ENCODE peak calls at places on chromosomes 3 and 15, in eight cellular contexts. H is HCT116, W is Panc1, V is HepG2, P is upper lobe of left lung, A is GM23338, D is GM12878, Y is K562. U is an unnamed sample.

GRCh38 chr15:63232400-63232799 is 43.0 kb downstream of the RAB8B start:
- ATAC-seq in H (no peak), W (no peak), V (no peak), P (no peak), A (no peak), D (peak), Y (no peak), U (no peak)

GRCh38 chr3:30708472-30708871 is 102.1 kb downstream of the TGFBR2 start:
- ATAC-seq in H (no peak), W (no peak), V (no peak), P (no peak), A (no peak), D (no peak), Y (no peak), U (no peak)

GRCh38 chr3:64595253-64595694 is 92.5 kb downstream of the ADAMTS9 start:
- ATAC-seq in H (no peak), W (no peak), V (no peak), P (peak), A (no peak), D (no peak), Y (no peak), U (peak)

GRCh38 chr3:167929937-167930336 is 165.8 kb downstream of the GOLIM4 start:
- ATAC-seq in H (no peak), W (no peak), V (peak), P (no peak), A (peak), D (peak), Y (no peak), U (no peak)

GRCh38 chr3:42691861-42692666 is 6.7 kb downstream of the KLHL40 start:
- ATAC-seq in H (no peak), W (no peak), V (no peak), P (no peak), A (no peak), D (no peak), Y (no peak), U (no peak)

GRCh38 chr3:186331043-186331442 is 31.0 kb downstream of the DGKG start:
- ATAC-seq in H (no peak), W (no peak), V (no peak), P (no peak), A (no peak), D (peak), Y (no peak), U (no peak)

GRCh38 chr3:195365371-195365770 is 77.4 kb downstream of the ACAP2 start:
- ATAC-seq in H (no peak), W (no peak), V (no peak), P (no peak), A (no peak), D (no peak), Y (no peak), U (no peak)

GRCh38 chr3:130539005-130539404 is 22.0 kb downstream of the COL6A6 start:
- ATAC-seq in H (peak), W (peak), V (peak), P (peak), A (peak), D (peak), Y (peak), U (no peak)

GRCh38 chr3:71488391-71488809 is 95.1 kb downstream of the FOXP1 start:
- ATAC-seq in H (no peak), W (no peak), V (no peak), P (no peak), A (no peak), D (no peak), Y (no peak), U (no peak)

GRCh38 chr3:141746962-141747361 is 8.9 kb downstream of the RNF7 start:
- ATAC-seq in H (no peak), W (no peak), V (no peak), P (no peak), A (no peak), D (no peak), Y (no peak), U (no peak)

GRCh38 chr3:148957586-148957985 is 33.8 kb upstream of the GYG1 start:
- ATAC-seq in H (peak), W (no peak), V (peak), P (no peak), A (peak), D (peak), Y (peak), U (no peak)

GRCh38 chr3:141076026-141076797 is 25.1 kb downstream of the SPSB4 start:
- ATAC-seq in H (no peak), W (no peak), V (peak), P (no peak), A (peak), D (no peak), Y (peak), U (peak)

GRCh38 chr3:172596394-172596706 is 73.1 kb upstream of the TNFSF10 start:
- ATAC-seq in H (no peak), W (no peak), V (no peak), P (no peak), A (no peak), D (no peak), Y (no peak), U (no peak)

GRCh38 chr3:196740476-196741400 is 1.1 kb downstream of the PAK2 start:
- ATAC-seq in H (no peak), W (peak), V (peak), P (no peak), A (peak), D (peak), Y (peak), U (no peak)

GRCh38 chr3:107117922-107118576 is 259.2 kb upstream of the CCDC54 start:
- ATAC-seq in H (peak), W (no peak), V (peak), P (no peak), A (peak), D (peak), Y (peak), U (peak)

GRCh38 chr3:58164916-58165821 is 45.6 kb downstream of the DNASE1L3 start:
- ATAC-seq in H (no peak), W (peak), V (peak), P (peak), A (no peak), D (no peak), Y (no peak), U (peak)

GRCh38 chr15:88090406-88091085 is 166.0 kb downstream of the NTRK3 start:
- ATAC-seq in H (no peak), W (no peak), V (no peak), P (no peak), A (no peak), D (no peak), Y (no peak), U (no peak)

GRCh38 chr15:27527490-27528067 is 556.6 kb downstream of the GABRG3 start:
- ATAC-seq in H (no peak), W (no peak), V (no peak), P (no peak), A (no peak), D (no peak), Y (no peak), U (no peak)

GRCh38 chr3:38008191-38008701 is 17.7 kb downstream of the VILL start:
- ATAC-seq in H (no peak), W (no peak), V (no peak), P (no peak), A (no peak), D (no peak), Y (no peak), U (no peak)

GRCh38 chr3:38007754-38008090 is 17.1 kb downstream of the VILL start:
- ATAC-seq in H (no peak), W (no peak), V (no peak), P (no peak), A (no peak), D (no peak), Y (no peak), U (no peak)

GRCh38 chr3:38008971-38009580 is 18.5 kb downstream of the VILL start:
- ATAC-seq in H (no peak), W (no peak), V (no peak), P (no peak), A (no peak), D (no peak), Y (no peak), U (no peak)

GRCh38 chr3:38011111-38011510 is 18.3 kb downstream of the PLCD1 start:
- ATAC-seq in H (no peak), W (no peak), V (no peak), P (no peak), A (peak), D (no peak), Y (no peak), U (no peak)

GRCh38 chr3:38009807-38010591 is 19.4 kb downstream of the VILL start:
- ATAC-seq in H (no peak), W (no peak), V (no peak), P (no peak), A (no peak), D (no peak), Y (no peak), U (no peak)
- TF ChIP-seq POLR2AphosphoS5 in H (no peak), W (no peak), V (no peak), P (no peak), A (no peak), D (no peak), Y (no peak), U (no peak)

GRCh38 chr15:78265752-78266224 is 1.4 kb downstream of the DNAJA4 start:
- ATAC-seq in H (no peak), W (no peak), V (no peak), P (no peak), A (no peak), D (no peak), Y (no peak), U (peak)
- TF ChIP-seq POLR2AphosphoS5 in H (no peak), W (no peak), V (no peak), P (no peak), A (no peak), D (no peak), Y (no peak), U (peak)

GRCh38 chr3:193917096-193917495 is 218.9 kb upstream of the HES1 start:
- ATAC-seq in H (no peak), W (no peak), V (no peak), P (no peak), A (no peak), D (no peak), Y (no peak), U (no peak)

GRCh38 chr3:193921480-193921879 is 214.5 kb upstream of the HES1 start:
- ATAC-seq in H (no peak), W (no peak), V (no peak), P (no peak), A (no peak), D (no peak), Y (no peak), U (no peak)

DNA sequence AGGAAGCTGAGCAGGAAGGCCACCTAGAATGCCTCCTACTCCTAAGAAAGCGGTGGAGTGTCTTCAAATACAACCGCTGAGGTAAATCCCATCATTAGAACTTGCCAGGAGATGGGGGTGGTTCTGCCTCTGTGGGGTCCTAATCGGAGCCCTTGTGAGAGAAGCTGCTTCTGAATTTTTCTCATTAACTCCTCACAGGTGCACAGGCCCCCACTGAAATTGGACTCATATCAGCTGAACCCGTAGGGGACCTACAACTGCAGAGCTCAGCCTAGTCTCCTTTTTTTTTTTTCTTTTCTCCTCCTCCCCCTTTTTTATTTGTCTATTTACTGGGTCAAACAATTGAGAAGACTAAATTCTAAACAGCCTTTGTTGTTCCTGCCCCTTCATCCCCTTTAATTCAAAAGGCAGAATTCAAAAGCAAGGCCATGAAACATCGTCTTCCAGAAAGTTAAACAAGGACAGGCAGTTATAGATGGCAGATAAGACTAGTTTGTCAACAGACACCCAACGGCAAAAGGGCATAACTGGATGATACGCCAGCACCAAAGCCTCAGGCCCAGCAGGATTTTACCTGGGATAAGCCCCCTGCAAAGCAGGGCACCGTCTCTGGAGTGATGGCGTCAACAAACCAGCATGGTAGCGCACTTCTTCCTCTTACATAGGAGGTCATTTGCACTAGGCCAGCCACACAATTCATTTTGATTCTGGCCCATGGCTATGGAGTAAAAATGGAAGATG is 213.7 kb upstream of the HES1 start:
- ATAC-seq in H (no peak), W (no peak), V (no peak), P (no peak), A (no peak), D (no peak), Y (peak), U (no peak)
- TF ChIP-seq POLR2AphosphoS5 in H (no peak), W (no peak), V (no peak), P (no peak), A (no peak), D (no peak), Y (no peak), U (no peak)

DNA sequence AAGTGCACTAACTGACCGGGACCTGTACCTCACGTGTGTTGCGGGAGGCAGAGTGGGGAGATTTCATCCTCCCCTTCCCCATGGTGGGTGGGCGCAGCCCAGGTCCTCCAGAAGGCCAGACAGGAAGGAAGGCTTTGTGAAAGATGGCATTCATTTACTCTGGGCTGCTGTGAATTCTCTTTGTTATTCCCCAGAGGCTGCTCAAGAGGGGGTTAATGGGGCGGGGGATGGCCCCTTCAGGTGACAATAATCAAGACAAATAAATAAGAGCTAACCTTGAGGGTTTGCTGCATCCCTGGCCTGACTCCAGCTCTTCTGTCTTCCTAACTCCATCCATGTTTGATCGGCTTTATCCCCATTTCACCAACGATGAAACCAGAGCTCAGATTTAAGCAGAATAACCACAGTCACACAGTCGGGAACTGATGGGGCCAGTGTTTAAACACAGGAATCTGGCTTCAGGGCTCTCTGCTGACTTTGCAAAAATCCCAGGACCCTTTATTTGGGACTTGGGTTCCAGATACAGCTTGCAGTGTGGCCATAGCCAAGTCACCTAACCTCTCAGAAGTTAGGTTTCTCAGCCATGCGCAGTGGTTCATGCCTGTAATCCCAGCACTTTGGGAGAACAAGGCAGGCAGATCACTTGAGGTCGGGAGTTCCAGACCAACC is 16.5 kb downstream of the PIF1 start:
- ATAC-seq in H (no peak), W (no peak), V (no peak), P (no peak), A (peak), D (no peak), Y (no peak), U (no peak)
- TF ChIP-seq POLR2AphosphoS5 in H (no peak), W (no peak), V (no peak), P (no peak), A (peak), D (no peak), Y (no peak), U (no peak)

GRCh38 chr15:47885921-47886320 is 168.6 kb downstream of the SEMA6D start:
- ATAC-seq in H (no peak), W (no peak), V (no peak), P (no peak), A (peak), D (no peak), Y (no peak), U (no peak)

GRCh38 chr15:47888721-47889120 is 171.4 kb downstream of the SEMA6D start:
- ATAC-seq in H (no peak), W (no peak), V (no peak), P (no peak), A (no peak), D (no peak), Y (no peak), U (no peak)

DNA sequence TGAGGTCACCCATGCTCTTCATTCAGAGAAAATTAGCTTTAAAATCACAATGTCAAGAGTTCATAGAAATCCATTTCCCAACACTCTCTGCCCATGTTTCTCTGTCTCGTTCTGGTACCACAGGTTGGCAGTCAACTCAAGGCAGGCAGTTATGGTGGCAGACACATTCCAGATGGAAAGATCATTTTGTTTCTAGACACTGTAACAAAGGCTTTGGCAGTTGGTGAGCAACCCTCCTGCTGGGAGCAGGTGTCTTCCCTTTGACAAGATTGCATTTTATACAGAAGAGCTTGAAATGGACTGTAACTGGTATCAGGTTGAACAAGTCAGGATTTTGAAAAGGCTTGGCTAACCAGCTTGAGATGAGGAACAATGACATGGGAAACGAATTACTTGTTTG is 169.9 kb downstream of the SEMA6D start:
- ATAC-seq in H (no peak), W (no peak), V (no peak), P (no peak), A (no peak), D (no peak), Y (no peak), U (no peak)
- TF ChIP-seq POLR2AphosphoS5 in H (no peak), W (no peak), V (no peak), P (no peak), A (no peak), D (no peak), Y (no peak), U (no peak)

DNA sequence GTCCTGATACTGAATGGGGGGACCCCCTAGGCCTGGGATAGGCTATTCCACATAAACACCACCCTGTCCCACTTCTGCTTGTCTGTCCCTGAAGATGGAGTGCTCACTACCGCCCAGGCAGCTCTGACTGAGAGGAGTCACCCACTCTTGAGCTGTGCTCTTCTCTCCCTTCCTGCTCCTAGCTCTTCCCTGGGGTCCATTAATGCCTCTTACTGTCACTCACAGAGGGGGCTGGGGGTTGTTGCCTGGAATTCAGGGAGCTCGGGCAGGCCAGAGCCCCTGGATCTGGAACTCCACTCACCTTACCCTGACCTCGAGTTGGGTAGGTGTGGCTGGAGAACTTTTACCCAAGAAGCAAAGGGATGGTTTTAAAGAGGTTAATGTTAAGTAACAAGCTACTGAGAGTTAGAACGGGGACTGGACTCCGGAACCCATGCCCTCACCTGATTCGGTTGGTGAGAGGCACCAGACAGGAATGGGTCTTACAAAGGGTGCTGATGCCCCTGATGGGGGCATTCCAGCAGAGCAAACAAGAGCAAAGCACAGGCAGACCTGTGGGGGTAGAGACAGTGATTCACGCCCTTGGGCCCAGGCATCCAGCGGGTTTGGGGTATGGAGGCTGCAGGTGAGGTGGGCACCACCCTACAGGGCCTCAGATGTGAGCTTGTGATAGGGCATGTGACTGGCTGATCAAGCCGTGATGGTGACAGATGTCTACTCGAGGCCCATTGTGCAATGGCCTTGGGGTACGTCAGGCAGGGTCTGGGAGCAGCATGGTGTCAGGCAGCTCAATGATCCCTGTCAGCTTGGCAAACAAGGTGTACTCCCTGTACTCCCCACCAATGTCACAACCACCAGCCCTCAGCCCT is 5.4 kb downstream of the NBEAL2 start:
- ATAC-seq in H (no peak), W (no peak), V (no peak), P (no peak), A (no peak), D (no peak), Y (no peak), U (no peak)
- TF ChIP-seq POLR2AphosphoS5 in H (no peak), W (no peak), V (no peak), P (no peak), A (no peak), D (no peak), Y (no peak), U (no peak)

GRCh38 chr15:78617131-78617915 is 3.5 kb downstream of the CHRNA3 start:
- ATAC-seq in H (no peak), W (no peak), V (no peak), P (peak), A (no peak), D (no peak), Y (no peak), U (no peak)

GRCh38 chr15:78618064-78618463 is 2.7 kb downstream of the CHRNA3 start:
- ATAC-seq in H (peak), W (peak), V (peak), P (no peak), A (no peak), D (peak), Y (peak), U (no peak)

GRCh38 chr15:78619022-78619950 is 1.5 kb downstream of the CHRNA3 start:
- ATAC-seq in H (no peak), W (no peak), V (peak), P (no peak), A (peak), D (no peak), Y (peak), U (no peak)

GRCh38 chr15:78620021-78620838 is 566 bp downstream of the CHRNA3 start:
- ATAC-seq in H (no peak), W (peak), V (peak), P (no peak), A (peak), D (no peak), Y (no peak), U (no peak)

GRCh38 chr15:78618490-78618934 is 2.3 kb downstream of the CHRNA3 start:
- ATAC-seq in H (peak), W (peak), V (peak), P (peak), A (peak), D (peak), Y (peak), U (peak)
- TF ChIP-seq POLR2AphosphoS5 in H (no peak), W (no peak), V (no peak), P (no peak), A (no peak), D (no peak), Y (no peak), U (peak)

DNA sequence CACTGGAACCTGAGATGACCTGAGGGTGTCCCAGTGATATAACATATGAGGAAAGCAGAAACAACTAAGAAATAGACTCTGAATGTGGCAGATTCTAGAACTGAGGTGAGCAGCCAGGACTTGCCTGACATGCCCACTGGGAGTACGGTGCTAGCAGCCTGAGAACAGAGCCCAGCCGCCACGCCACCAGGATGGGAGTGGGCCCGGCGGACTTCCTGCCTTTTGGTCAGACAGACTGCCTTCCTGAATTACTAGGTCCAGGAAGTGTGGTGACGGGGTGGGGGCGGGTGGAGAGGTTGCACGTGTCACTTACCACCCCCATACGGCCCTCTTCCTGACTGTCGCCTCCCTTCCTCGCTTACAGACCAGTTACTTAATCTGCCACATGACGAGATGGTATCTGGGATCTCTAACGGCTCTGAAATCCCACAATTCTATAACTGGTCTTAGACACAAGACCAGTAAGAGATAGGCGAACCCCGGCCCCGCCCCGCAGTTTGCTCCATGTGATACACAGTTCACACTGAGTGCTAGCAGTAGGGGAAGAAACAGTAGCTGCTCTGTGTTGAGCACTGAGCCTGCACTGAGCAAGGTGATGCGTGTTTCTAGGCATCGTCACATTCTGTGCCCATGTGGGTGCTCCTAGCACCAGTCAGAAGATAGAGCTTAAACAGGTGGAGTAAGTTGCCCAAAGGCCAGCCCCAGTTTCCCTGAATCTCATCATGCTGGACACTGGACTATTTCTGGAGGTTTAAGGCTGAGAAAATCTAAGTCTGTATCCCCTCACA is 95.7 kb downstream of the CPN2 start:
- ATAC-seq in H (peak), W (peak), V (peak), P (peak), A (peak), D (peak), Y (peak), U (peak)
- TF ChIP-seq POLR2AphosphoS5 in H (no peak), W (no peak), V (no peak), P (peak), A (no peak), D (no peak), Y (peak), U (peak)

U was measured in gastroesophageal sphincter.